ENCODE peak calls at places on chromosomes 4 and X, in seven cellular contexts. D, K, O, L, N, T and R are unnamed samples.

GRCh38 chr4:120671538-120671937 is 251.0 kb downstream of the PRDM5 start:
- DNase-seq in D (no peak), N (no peak), L (no peak), T (no peak), O (no peak), K (no peak), R (no peak)

GRCh38 chr4:11669156-11669555 is 240.5 kb upstream of the HS3ST1 start:
- DNase-seq in L (no peak), D (no peak), K (no peak), O (no peak), T (no peak), N (peak), R (peak)

GRCh38 chrX:154603438-154604430 is 15.3 kb downstream of the CTAG1B start:
- DNase-seq in N (peak), O (peak), L (no peak), K (no peak), D (no peak), T (peak), R (peak)

GRCh38 chr4:4492161-4492847 is 49.5 kb downstream of the STX18 start:
- DNase-seq in N (peak), L (no peak), D (no peak), O (no peak), T (no peak), K (no peak), R (no peak)

GRCh38 chrX:48696301-48697181 is at the start of gene SUV39H1:
- DNase-seq in T (peak), D (peak), O (peak), N (peak), K (peak), L (peak), R (peak)

GRCh38 chr4:123398151-123398802 is 1.7 kb downstream of the SPRY1 start:
- DNase-seq in K (peak), O (peak), D (peak), L (peak), T (peak), N (no peak), R (peak)

GRCh38 chrX:46325312-46325877 is 219.8 kb downstream of the ZNF674 start:
- DNase-seq in O (no peak), D (no peak), N (peak), L (peak), T (peak), K (no peak), R (peak)

GRCh38 chrX:115348440-115349225 is 59.1 kb downstream of the LUZP4 start:
- DNase-seq in L (no peak), O (no peak), K (no peak), D (no peak), T (no peak), N (no peak), R (no peak)

GRCh38 chrX:15202458-15203177 is 67.3 kb downstream of the ASB9 start:
- DNase-seq in L (no peak), T (no peak), N (peak), K (no peak), O (no peak), D (no peak), R (peak)

GRCh38 chrX:100636321-100636991 is at the start of gene TSPAN6:
- DNase-seq in D (peak), O (peak), K (peak), T (peak), L (peak), N (peak), R (peak)

GRCh38 chr4:184383497-184384055 is 90.8 kb downstream of the IRF2 start:
- DNase-seq in K (peak), O (peak), D (no peak), T (peak), L (no peak), N (peak), R (peak)

GRCh38 chrX:132270699-132271098 is 51.5 kb upstream of the RAP2C start:
- DNase-seq in L (no peak), K (peak), N (peak), O (peak), T (peak), D (peak), R (peak)

GRCh38 chr4:114043116-114043515 is 63.7 kb upstream of the ARSJ start:
- DNase-seq in D (no peak), T (no peak), L (no peak), K (no peak), O (no peak), N (peak), R (peak)

GRCh38 chr4:187124311-187124710 is 400.7 kb upstream of the FAT1 start:
- DNase-seq in T (no peak), O (no peak), L (peak), K (no peak), D (no peak), N (no peak), R (no peak)

GRCh38 chr4:38601244-38601915 is 62.6 kb upstream of the KLF3 start:
- DNase-seq in N (peak), O (no peak), L (no peak), D (no peak), T (no peak), K (no peak), R (peak)

GRCh38 chr4:31923634-31924033 is 1203.5 kb downstream of the PCDH7 start:
- DNase-seq in K (no peak), L (no peak), O (no peak), N (no peak), T (no peak), D (no peak), R (no peak)

GRCh38 chr4:133131829-133132485 is 17.1 kb upstream of the PCDH10 start:
- DNase-seq in D (no peak), T (no peak), O (no peak), K (no peak), N (no peak), L (no peak), R (no peak)

GRCh38 chr4:118033148-118034060 is 882 bp upstream of the NDST3 start:
- DNase-seq in K (no peak), L (peak), O (no peak), N (peak), D (no peak), T (no peak), R (peak)

GRCh38 chr4:37693450-37694190 is 7.4 kb upstream of the RELL1 start:
- DNase-seq in K (no peak), O (no peak), T (no peak), N (peak), L (no peak), D (no peak), R (peak)

GRCh38 chr4:118348886-118349285 is 3.9 kb downstream of the PRSS12 start:
- DNase-seq in N (peak), T (no peak), K (no peak), L (no peak), O (no peak), D (no peak), R (peak)

GRCh38 chrX:1876041-1876440 is 261.2 kb downstream of the ASMT start:
- DNase-seq in N (no peak), D (no peak), K (no peak), L (no peak), T (no peak), O (no peak), R (no peak)

GRCh38 chrX:21509912-21510311 is 135.7 kb downstream of the CNKSR2 start:
- DNase-seq in L (no peak), N (peak), K (no peak), D (no peak), T (no peak), O (no peak), R (peak)

GRCh38 chrX:2371026-2371778 is 129.6 kb downstream of the DHRSX start:
- DNase-seq in O (no peak), T (no peak), L (no peak), N (no peak), D (no peak), K (no peak), R (no peak)

GRCh38 chr4:41471672-41472071 is 66.3 kb upstream of the LIMCH1 start:
- DNase-seq in O (no peak), L (no peak), K (no peak), D (no peak), N (no peak), T (no peak), R (no peak)

GRCh38 chrX:16882702-16883486 is 12.7 kb upstream of the RBBP7 start:
- DNase-seq in T (peak), O (peak), L (peak), K (peak), N (peak), D (peak), R (peak)

GRCh38 chrX:16882188-16882587 is 12.0 kb upstream of the RBBP7 start:
- DNase-seq in N (peak), K (peak), D (peak), O (peak), L (peak), T (no peak), R (peak)

GRCh38 chrX:16885628-16886027 is 15.5 kb upstream of the RBBP7 start:
- DNase-seq in L (no peak), D (no peak), O (no peak), T (no peak), K (no peak), N (no peak), R (no peak)

GRCh38 chrX:16883487-16883804 is 13.3 kb upstream of the RBBP7 start:
- DNase-seq in T (no peak), L (no peak), D (no peak), K (no peak), O (no peak), N (no peak), R (no peak)
- H3K27ac ChIP-seq in T (no peak), L (no peak), D (no peak), K (no peak), O (peak), N (no peak), R (peak)

GRCh38 chrX:136376713-136377112 is 76.0 kb downstream of the ADGRG4 start:
- DNase-seq in K (no peak), N (no peak), L (no peak), T (no peak), D (no peak), O (no peak), R (no peak)
- H3K27ac ChIP-seq in K (no peak), N (no peak), L (no peak), T (no peak), D (no peak), O (no peak), R (no peak)

DNA sequence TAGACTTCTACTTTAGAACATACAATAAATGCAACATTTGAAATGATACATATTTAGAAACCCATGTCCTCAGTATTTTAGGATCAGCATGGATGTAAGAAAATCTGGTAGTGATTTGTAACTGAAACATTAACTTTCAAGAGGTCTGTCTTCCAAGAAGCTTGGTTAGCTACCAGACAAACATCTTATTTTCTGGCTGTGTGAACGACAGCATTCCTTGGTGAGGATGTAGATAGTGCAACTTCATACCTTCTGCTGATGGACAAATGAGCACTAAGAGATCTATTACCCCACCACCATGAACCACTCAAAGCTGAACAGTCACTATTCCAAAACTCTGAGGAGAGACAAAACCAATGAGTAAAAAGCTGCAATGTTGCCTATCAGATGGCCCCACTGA is 212.7 kb downstream of the FBXW7 start:
- DNase-seq in L (no peak), K (no peak), O (no peak), T (no peak), D (no peak), N (no peak), R (no peak)
- H3K27ac ChIP-seq in L (no peak), K (no peak), O (no peak), T (no peak), D (no peak), N (no peak), R (no peak)

GRCh38 chrX:17705211-17705610 is 32.1 kb upstream of the SCML1 start:
- DNase-seq in K (no peak), O (no peak), L (no peak), D (no peak), T (no peak), N (no peak), R (no peak)

GRCh38 chrX:17703201-17703600 is 34.1 kb upstream of the SCML1 start:
- DNase-seq in T (no peak), N (peak), K (no peak), D (no peak), L (no peak), O (no peak), R (peak)

GRCh38 chrX:17697191-17697590 is 40.1 kb upstream of the SCML1 start:
- DNase-seq in T (no peak), N (no peak), L (no peak), K (no peak), D (no peak), O (no peak), R (peak)

GRCh38 chrX:17706676-17707075 is 30.6 kb upstream of the SCML1 start:
- DNase-seq in N (peak), L (no peak), K (no peak), O (peak), D (no peak), T (no peak), R (peak)

GRCh38 chrX:17700976-17701375 is 36.3 kb upstream of the SCML1 start:
- DNase-seq in D (no peak), L (no peak), K (no peak), N (no peak), T (no peak), O (no peak), R (no peak)
- H3K27ac ChIP-seq in D (no peak), L (no peak), K (no peak), N (no peak), T (no peak), O (no peak), R (no peak)

DNA sequence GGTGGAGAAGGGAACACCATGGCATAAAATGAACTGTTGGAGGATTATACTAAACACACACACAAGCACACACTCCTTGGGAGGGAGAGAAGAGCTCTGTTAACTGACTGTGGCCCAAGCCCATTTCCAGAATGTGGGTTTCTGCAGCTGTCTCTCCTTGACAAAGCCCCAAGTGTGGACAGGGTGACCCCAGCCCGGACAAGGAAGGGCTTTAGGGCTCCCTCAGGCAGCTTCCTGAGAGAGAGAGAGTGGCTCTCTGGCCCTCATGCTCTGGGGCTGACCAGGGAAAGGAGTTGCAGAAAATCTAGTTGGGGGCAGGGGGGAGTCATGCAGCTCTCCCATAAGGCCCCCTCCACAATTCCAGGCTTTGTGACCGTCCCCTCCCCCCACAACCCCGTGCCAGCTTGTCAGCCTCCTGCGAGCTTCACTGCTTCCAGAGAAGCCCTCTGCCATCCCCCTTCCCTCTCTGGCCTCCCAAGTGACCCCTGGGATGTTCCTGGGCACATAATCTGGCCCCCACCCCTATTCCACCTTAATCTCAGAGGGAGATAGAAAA is 590 bp downstream of the ARHGEF9 start:
- DNase-seq in T (no peak), K (no peak), D (peak), L (peak), N (no peak), O (no peak), R (no peak)
- H3K27ac ChIP-seq in T (no peak), K (peak), D (peak), L (peak), N (no peak), O (no peak), R (no peak)

GRCh38 chrX:17023670-17024069 is 77.2 kb downstream of the REPS2 start:
- DNase-seq in K (no peak), T (no peak), L (no peak), O (no peak), N (no peak), D (no peak), R (no peak)
- H3K27ac ChIP-seq in K (no peak), T (no peak), L (no peak), O (no peak), N (no peak), D (no peak), R (no peak)

GRCh38 chrX:9678215-9678980 is 87.2 kb downstream of the GPR143 start:
- DNase-seq in K (no peak), L (no peak), O (no peak), D (no peak), N (no peak), T (no peak), R (no peak)

GRCh38 chrX:9676311-9676710 is 89.3 kb downstream of the GPR143 start:
- DNase-seq in D (no peak), T (no peak), N (no peak), O (no peak), K (no peak), L (no peak), R (no peak)

GRCh38 chrX:9677098-9677739 is 88.4 kb downstream of the GPR143 start:
- DNase-seq in T (no peak), D (no peak), N (peak), O (peak), K (no peak), L (no peak), R (no peak)

GRCh38 chrX:9681011-9681410 is 84.6 kb downstream of the GPR143 start:
- DNase-seq in N (no peak), K (no peak), L (no peak), O (no peak), T (no peak), D (no peak), R (no peak)

GRCh38 chrX:9676738-9677097 is 88.9 kb downstream of the GPR143 start:
- DNase-seq in K (no peak), T (no peak), D (no peak), N (peak), O (no peak), L (no peak), R (no peak)
- H3K27ac ChIP-seq in K (no peak), T (no peak), D (no peak), N (no peak), O (no peak), L (no peak), R (no peak)

GRCh38 chrX:129496625-129497024 is 26.7 kb downstream of the SMARCA1 start:
- DNase-seq in T (no peak), D (no peak), N (peak), O (no peak), L (no peak), K (no peak), R (no peak)
- H3K27ac ChIP-seq in T (no peak), D (no peak), N (no peak), O (no peak), L (no peak), K (no peak), R (no peak)

GRCh38 chr4:143339497-143339896 is 2.8 kb downstream of the GAB1 start:
- DNase-seq in N (no peak), O (no peak), L (no peak), D (no peak), K (no peak), T (no peak), R (no peak)

GRCh38 chr4:143344011-143344410 is 7.3 kb downstream of the GAB1 start:
- DNase-seq in N (no peak), O (no peak), T (no peak), K (no peak), D (no peak), L (no peak), R (peak)

GRCh38 chr4:143343276-143343831 is 6.7 kb downstream of the GAB1 start:
- DNase-seq in T (no peak), L (no peak), N (no peak), O (no peak), D (no peak), K (no peak), R (no peak)

GRCh38 chr4:143338313-143338712 is 1.6 kb downstream of the GAB1 start:
- DNase-seq in L (no peak), K (no peak), O (no peak), D (no peak), T (no peak), N (no peak), R (no peak)

DNA sequence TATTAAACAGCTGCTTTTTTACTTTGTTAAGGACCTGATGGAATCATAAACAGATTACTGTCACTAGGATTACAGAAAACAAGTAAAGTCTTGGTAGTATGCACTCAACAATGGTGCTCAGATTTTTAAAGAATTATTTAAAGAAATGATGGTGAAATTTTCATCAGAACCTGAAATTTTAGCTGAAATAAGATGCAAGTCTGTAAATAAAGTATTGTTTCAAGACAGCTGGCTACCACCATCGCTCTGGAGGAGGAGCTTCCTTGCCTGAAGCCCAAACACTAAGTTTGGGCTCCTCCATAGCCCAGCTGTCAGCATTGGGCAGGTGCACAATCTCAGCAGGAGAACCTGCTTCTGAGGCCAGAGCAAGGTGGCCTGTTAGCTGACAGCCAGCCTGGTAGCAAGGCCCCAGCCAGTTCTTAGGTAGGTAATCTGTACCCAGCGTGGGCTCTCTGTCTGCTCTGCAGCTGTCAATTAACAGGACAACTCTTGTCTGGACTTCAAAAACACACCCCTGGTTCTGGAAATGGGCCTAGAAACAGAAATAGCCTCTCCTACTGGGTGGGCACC is 4.6 kb downstream of the GAB1 start:
- DNase-seq in L (no peak), D (no peak), K (no peak), T (no peak), O (no peak), N (no peak), R (no peak)
- H3K27ac ChIP-seq in L (no peak), D (no peak), K (peak), T (peak), O (peak), N (no peak), R (no peak)

GRCh38 chrX:18895157-18895952 is 88.6 kb downstream of the PHKA2 start:
- DNase-seq in O (no peak), N (peak), T (peak), D (peak), K (peak), L (no peak), R (peak)
- H3K27ac ChIP-seq in O (peak), N (peak), T (peak), D (peak), K (peak), L (no peak), R (no peak)